ENCODE peak calls at places on chromosomes 4 and X, in ten cellular contexts. X, I, C, L, M, K, U, T, N and V are unnamed samples.

GRCh38 chr4:16779028-16779675 is 119.3 kb downstream of the LDB2 start:
- DNase-seq in X (no peak), I (no peak), C (no peak), L (peak; percentile 66), M (no peak), K (no peak), U (no peak), T (no peak), N (no peak), V (no peak)

GRCh38 chr4:107153228-107153627 is 117.1 kb upstream of the DKK2 start:
- DNase-seq in X (no peak), I (no peak), C (peak; percentile 2), L (no peak), M (no peak), K (no peak), U (no peak), T (no peak), N (no peak), V (no peak)

GRCh38 chr4:177391287-177391686 is 51.0 kb downstream of the AGA start:
- DNase-seq in X (no peak), I (no peak), C (no peak), L (no peak), M (no peak), K (no peak), U (no peak), T (no peak), N (no peak), V (no peak)

GRCh38 chr4:123838426-123838825 is 441.8 kb downstream of the SPRY1 start:
- DNase-seq in X (no peak), I (no peak), C (no peak), L (no peak), M (no peak), K (no peak), U (no peak), T (no peak), N (no peak), V (no peak)

GRCh38 chrX:40152706-40153334 is 55.1 kb upstream of the BCOR start:
- DNase-seq in X (no peak), I (no peak), C (no peak), L (peak; percentile 97), M (no peak), K (no peak), U (peak; percentile 51), T (no peak), N (no peak), V (no peak)

GRCh38 chrX:48957477-48957826 is at the start of gene OTUD5:
- DNase-seq in X (peak; percentile 19), I (peak; percentile 60), C (no peak), L (peak; percentile 94), M (peak; percentile 62), K (no peak), U (peak; percentile 63), T (peak; percentile 49), N (peak; percentile 75), V (no peak)

GRCh38 chrX:13899607-13900006 is 82.7 kb upstream of the GPM6B start:
- DNase-seq in X (no peak), I (no peak), C (peak; percentile 81), L (no peak), M (no peak), K (no peak), U (no peak), T (no peak), N (no peak), V (no peak)

GRCh38 chrX:22481436-22481835 is 208.7 kb downstream of the CBLL2 start:
- DNase-seq in X (no peak), I (no peak), C (no peak), L (no peak), M (no peak), K (no peak), U (no peak), T (no peak), N (no peak), V (no peak)

GRCh38 chrX:1248381-1249061 is 20.1 kb upstream of the CSF2RA start:
- DNase-seq in X (no peak), I (no peak), C (no peak), L (peak; percentile 75), M (no peak), K (peak; percentile 23), U (no peak), T (no peak), N (no peak), V (no peak)